ENCODE peak calls at places on chromosome 5, in five cellular contexts. E, W, O, V and Z are unnamed samples. For H3K4me1, the result is how much of the 10 kb centered on the place peaks cover.

GRCh38 chr5:96699186-96699820 is 37.1 kb downstream of the CAST start:
- DNase-seq in O (no peak), W (peak), V (no peak), E (no peak), Z (no peak)

GRCh38 chr5:77103457-77103856 is 16.4 kb upstream of the ZBED3 start:
- DNase-seq in V (no peak), E (no peak), O (no peak), W (no peak), Z (no peak)

GRCh38 chr5:134904621-134905245 is at the start of gene PCBD2:
- DNase-seq in W (peak), O (peak), E (peak), V (peak), Z (peak)

GRCh38 chr5:139413153-139413552 is 9.3 kb upstream of the SPATA24 start:
- DNase-seq in O (no peak), W (no peak), V (no peak), E (no peak), Z (no peak)

GRCh38 chr5:149217802-149218153 is 53.9 kb upstream of the AFAP1L1 start:
- DNase-seq in V (no peak), O (no peak), W (no peak), E (no peak), Z (peak)

GRCh38 chr5:117943521-117943920 is 1044.8 kb downstream of the DTWD2 start:
- DNase-seq in V (no peak), E (no peak), W (no peak), O (no peak), Z (no peak)

GRCh38 chr5:72476721-72477120 is 30.5 kb downstream of the ZNF366 start:
- DNase-seq in E (no peak), V (no peak), O (no peak), W (no peak), Z (no peak)

GRCh38 chr5:149912226-149912864 is 32.2 kb downstream of the PDE6A start:
- DNase-seq in V (no peak), O (no peak), W (no peak), E (no peak), Z (no peak)

GRCh38 chr5:124980174-124980941 is 233.9 kb upstream of the ZNF608 start:
- DNase-seq in W (no peak), E (no peak), O (no peak), V (no peak), Z (no peak)

GRCh38 chr5:31771045-31771444 is 132.1 kb downstream of the PDZD2 start:
- DNase-seq in W (no peak), O (no peak), E (no peak), V (no peak), Z (no peak)

GRCh38 chr5:43702815-43703214 is 99.8 kb downstream of the NNT start:
- DNase-seq in O (peak), W (peak), V (no peak), E (no peak), Z (no peak)

GRCh38 chr5:151104795-151105194 is 24.0 kb upstream of the TNIP1 start:
- DNase-seq in V (peak), W (peak), E (peak), O (peak), Z (no peak)

GRCh38 chr5:53792338-53792737 is 231.9 kb downstream of the NDUFS4 start:
- DNase-seq in E (no peak), W (no peak), V (no peak), O (no peak), Z (no peak)

GRCh38 chr5:104186510-104186909 is 623.9 kb upstream of the NUDT12 start:
- DNase-seq in E (no peak), O (no peak), W (no peak), V (no peak), Z (no peak)

GRCh38 chr5:56422060-56422762 is 189.1 kb upstream of the ANKRD55 start:
- DNase-seq in E (no peak), W (no peak), V (no peak), O (no peak), Z (no peak)

GRCh38 chr5:139063664-139064054 is 134.5 kb downstream of the SIL1 start:
- DNase-seq in V (no peak), E (no peak), O (no peak), W (no peak), Z (no peak)

GRCh38 chr5:140549237-140550144 is 2.0 kb downstream of the EIF4EBP3 start:
- DNase-seq in V (peak), O (peak), W (peak), E (peak), Z (peak)

GRCh38 chr5:84303315-84303714 is 81.4 kb downstream of the EDIL3 start:
- DNase-seq in E (no peak), W (peak), O (no peak), V (no peak), Z (no peak)

GRCh38 chr5:53261245-53261644 is 151.7 kb upstream of the MOCS2 start:
- DNase-seq in E (no peak), W (peak), V (no peak), O (no peak), Z (no peak)

GRCh38 chr5:61089351-61089750 is 72.9 kb downstream of the SMIM15 start:
- DNase-seq in E (no peak), O (no peak), W (peak), V (no peak), Z (no peak)

GRCh38 chr5:151238303-151238741 is 14.4 kb upstream of the CCDC69 start:
- DNase-seq in E (peak), O (no peak), W (no peak), V (no peak), Z (peak)

GRCh38 chr5:82375488-82376294 is 97.5 kb upstream of the RPS23 start:
- DNase-seq in E (no peak), O (no peak), V (no peak), W (no peak), Z (no peak)

GRCh38 chr5:138949988-138950387 is 74.9 kb upstream of the LRRTM2 start:
- DNase-seq in W (no peak), V (no peak), E (no peak), O (no peak), Z (peak)

GRCh38 chr5:65475336-65475735 is 6.4 kb downstream of the ADAMTS6 start:
- DNase-seq in E (no peak), V (no peak), W (no peak), O (no peak), Z (no peak)

DNA sequence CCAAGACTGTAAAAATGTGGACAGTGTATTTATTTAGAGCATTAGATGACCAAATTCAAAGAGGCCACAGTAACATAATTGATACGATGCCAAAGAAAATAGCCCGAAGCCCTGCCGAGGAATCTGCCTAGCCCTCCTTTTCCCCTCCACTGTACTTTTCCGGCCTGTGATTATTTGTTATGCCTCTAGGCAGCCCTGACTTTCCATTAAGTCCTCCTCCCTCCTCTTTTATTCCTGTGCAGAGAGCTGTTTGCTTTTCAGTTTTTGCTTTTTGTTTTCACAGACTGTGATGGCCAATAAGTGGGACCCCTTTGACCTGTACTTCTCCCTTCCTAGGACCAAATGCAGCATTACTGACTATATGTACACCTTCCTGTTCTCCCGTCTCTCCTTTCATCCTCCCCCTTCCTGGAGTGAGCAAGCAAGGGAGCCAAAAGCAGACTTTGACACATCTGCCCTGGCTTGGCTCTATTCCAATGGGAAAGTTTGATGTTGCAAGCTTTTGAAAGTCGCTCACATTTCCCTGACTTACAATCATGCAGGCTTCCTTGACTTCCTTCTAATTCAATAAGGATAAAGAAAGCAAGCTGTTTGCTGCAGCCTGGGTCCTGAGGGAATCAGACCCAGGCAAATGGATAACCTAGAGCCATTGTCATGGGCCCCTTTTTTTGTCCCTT is 76.1 kb downstream of the NREP start:
- DNase-seq in O (peak), V (peak), E (peak), W (peak), Z (peak)
- TF ChIP-seq POLR2A in O (no peak), V (no peak), E (no peak), W (no peak), Z (no peak)

DNA sequence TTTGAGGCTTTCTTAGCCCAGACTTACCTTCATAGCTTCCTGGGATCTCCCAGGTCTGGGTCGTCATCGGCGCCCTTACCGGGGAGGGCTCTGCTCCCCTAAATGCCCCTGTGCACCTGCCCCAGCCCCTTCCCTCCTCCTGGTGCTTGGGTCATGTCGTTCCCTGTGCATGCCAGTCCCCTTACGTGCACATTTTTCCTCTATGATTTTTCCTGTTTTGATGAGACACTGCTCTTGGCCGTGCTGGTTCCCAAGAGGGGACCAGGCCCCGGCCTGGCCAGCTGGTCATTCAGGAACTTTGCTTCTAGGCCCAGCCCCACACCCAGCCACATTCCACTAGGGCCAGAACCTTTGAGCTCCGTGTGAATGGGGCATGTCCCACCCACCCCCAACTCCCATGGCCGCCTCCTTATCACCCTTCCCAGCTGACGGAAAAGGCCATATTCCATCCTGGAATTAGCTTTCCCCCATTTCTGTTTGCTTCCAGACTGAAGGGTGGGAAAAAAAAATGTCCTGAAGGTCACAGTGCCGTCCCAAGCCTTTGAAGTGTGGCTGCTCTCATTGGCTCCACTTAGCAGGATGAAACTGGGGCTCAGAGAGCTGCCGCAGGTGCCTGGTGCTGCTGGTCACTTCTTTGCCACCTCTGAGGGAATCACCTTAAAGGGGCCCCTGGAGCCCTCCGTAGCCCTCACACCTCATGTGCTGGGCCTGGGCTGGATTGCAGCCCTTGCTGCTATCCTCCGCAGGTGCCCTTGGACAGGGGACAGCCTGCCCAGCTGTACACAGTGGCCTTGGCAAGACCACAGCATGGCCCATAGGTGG is 25.1 kb downstream of the ERGIC1 start:
- DNase-seq in V (peak), O (peak), W (peak), E (peak), Z (peak)
- H3K4me1 ChIP-seq in V (under half), O (under half), W (half or more), E (half or more), Z (half or more)

GRCh38 chr5:142360051-142360498 is 35.3 kb upstream of the SPRY4 start:
- DNase-seq in O (no peak), W (no peak), E (no peak), V (no peak), Z (no peak)
- TF ChIP-seq POLR2A in O (no peak), W (no peak), E (no peak), V (no peak), Z (no peak)

GRCh38 chr5:1404062-1404461 is 41.2 kb downstream of the SLC6A3 start:
- DNase-seq in O (no peak), W (no peak), E (no peak), V (peak), Z (no peak)

GRCh38 chr5:1400936-1401335 is 44.3 kb downstream of the SLC6A3 start:
- DNase-seq in E (no peak), V (no peak), O (no peak), W (no peak), Z (no peak)

GRCh38 chr5:1405121-1405520 is 40.1 kb downstream of the SLC6A3 start:
- DNase-seq in V (no peak), O (no peak), E (no peak), W (no peak), Z (peak)

GRCh38 chr5:1401681-1402096 is 43.6 kb downstream of the SLC6A3 start:
- DNase-seq in W (no peak), E (no peak), O (no peak), V (no peak), Z (peak)

GRCh38 chr5:1402611-1403255 is 42.5 kb downstream of the SLC6A3 start:
- DNase-seq in O (no peak), V (no peak), E (no peak), W (no peak), Z (no peak)
- H3K4me1 ChIP-seq in O (under half), V (under half), E (under half), W (under half), Z (under half)

GRCh38 chr5:81233080-81233634 is at the start of gene CKMT2:
- DNase-seq in W (no peak), O (peak), E (peak), V (peak), Z (peak)
- TF ChIP-seq POLR2A in W (no peak), O (no peak), E (peak), V (no peak), Z (peak)

GRCh38 chr5:180824630-180825476 is 22.2 kb upstream of the MGAT1 start:
- DNase-seq in E (no peak), O (no peak), V (no peak), W (no peak), Z (no peak)
- H3K4me1 ChIP-seq in E (under half), O (under half), V (under half), W (under half), Z (under half)